ENCODE peak calls at places on chromosomes 13 and 19, in ten cellular contexts. B, R, E, I, M, Y, F, L, V and T are unnamed samples.

GRCh38 chr19:50817941-50818858 is 5.4 kb downstream of the KLK1 start:
- DNase-seq in F (peak), V (no peak), E (no peak), Y (no peak), L (peak), R (peak), I (peak), B (no peak), M (no peak), T (peak)

GRCh38 chr13:113005997-113006396 is 37.0 kb downstream of the MCF2L start:
- DNase-seq in L (no peak), I (no peak), B (no peak), E (no peak), V (no peak), Y (no peak), M (no peak), R (no peak), F (no peak), T (no peak)

GRCh38 chr13:72541674-72542073 is 185.8 kb downstream of the MZT1 start:
- DNase-seq in E (no peak), I (no peak), L (no peak), R (no peak), F (no peak), V (no peak), B (no peak), M (no peak), Y (peak), T (no peak)

GRCh38 chr13:73702419-73703071 is 431.7 kb downstream of the KLF12 start:
- DNase-seq in L (no peak), V (no peak), F (no peak), M (no peak), Y (peak), B (no peak), I (no peak), E (no peak), R (no peak), T (no peak)

GRCh38 chr19:6211632-6212402 is 68.0 kb downstream of the MLLT1 start:
- DNase-seq in V (no peak), I (no peak), R (no peak), F (no peak), Y (no peak), E (no peak), L (no peak), B (no peak), M (peak), T (no peak)

GRCh38 chr19:15432629-15433518 is 14.1 kb upstream of the AKAP8L start:
- DNase-seq in L (peak), F (peak), Y (peak), R (peak), V (peak), I (peak), E (peak), B (peak), M (peak), T (peak)

GRCh38 chr13:98879965-98880364 is 97.9 kb downstream of the DOCK9 start:
- DNase-seq in I (no peak), R (no peak), Y (no peak), L (no peak), F (no peak), M (no peak), B (no peak), V (no peak), E (no peak), T (no peak)

GRCh38 chr13:99690426-99691189 is 189.3 kb downstream of the TM9SF2 start:
- DNase-seq in F (no peak), B (no peak), M (no peak), V (no peak), Y (no peak), E (no peak), L (no peak), I (no peak), R (no peak), T (no peak)

GRCh38 chr19:1471514-1472107 is 7.4 kb downstream of the C19orf25 start:
- DNase-seq in R (no peak), I (no peak), F (no peak), B (no peak), E (no peak), Y (no peak), V (no peak), L (no peak), M (no peak), T (no peak)

GRCh38 chr19:51690359-51691121 is 2.6 kb upstream of the SPACA6 start:
- DNase-seq in V (peak), B (peak), E (no peak), F (peak), Y (no peak), L (peak), M (peak), R (peak), I (peak), T (peak)

GRCh38 chr19:27964165-27964564 is 1248.8 kb downstream of the UQCRFS1 start:
- DNase-seq in Y (no peak), M (no peak), I (peak), V (no peak), R (no peak), B (no peak), L (no peak), E (no peak), F (no peak), T (no peak)

GRCh38 chr13:46160474-46161066 is 21.4 kb downstream of the LCP1 start:
- DNase-seq in Y (peak), R (no peak), E (peak), M (no peak), V (peak), I (peak), B (peak), F (no peak), L (peak), T (peak)

GRCh38 chr19:55248704-55249103 is 10.1 kb downstream of the PPP6R1 start:
- DNase-seq in B (no peak), Y (no peak), L (no peak), V (no peak), F (no peak), E (no peak), M (no peak), I (no peak), R (no peak), T (no peak)

GRCh38 chr13:41637578-41637977 is 180.2 kb downstream of the RGCC start:
- DNase-seq in F (no peak), L (no peak), I (no peak), V (peak), B (no peak), E (no peak), Y (no peak), M (no peak), R (no peak), T (no peak)

GRCh38 chr19:40457953-40458596 is 7.5 kb downstream of the BLVRB start:
- DNase-seq in I (no peak), L (no peak), E (no peak), R (no peak), F (no peak), Y (no peak), M (no peak), V (no peak), B (no peak), T (no peak)

GRCh38 chr13:109869312-109870237 is 83.2 kb upstream of the IRS2 start:
- DNase-seq in M (peak), R (peak), V (peak), F (peak), B (peak), E (peak), I (peak), L (peak), Y (peak), T (no peak)

GRCh38 chr13:53151692-53152421 is 123.2 kb downstream of the OLFM4 start:
- DNase-seq in V (peak), E (no peak), I (peak), R (peak), L (no peak), B (no peak), Y (peak), F (peak), M (no peak), T (peak)

GRCh38 chr13:30985637-30986205 is 53.3 kb downstream of the TEX26 start:
- DNase-seq in R (no peak), V (peak), E (peak), M (no peak), Y (peak), F (no peak), B (no peak), L (peak), I (peak), T (no peak)

GRCh38 chr13:58085819-58086218 is 454.3 kb downstream of the PCDH17 start:
- DNase-seq in M (no peak), I (no peak), Y (no peak), B (no peak), L (no peak), F (no peak), E (no peak), R (no peak), V (no peak), T (no peak)

GRCh38 chr19:34261335-34262109 is 7.2 kb downstream of the GARRE1 start:
- DNase-seq in F (no peak), R (no peak), L (no peak), E (no peak), I (no peak), M (no peak), B (no peak), V (no peak), Y (no peak), T (no peak)

GRCh38 chr19:35247526-35248309 is 1.1 kb upstream of the LSR start:
- DNase-seq in L (no peak), B (no peak), R (peak), Y (peak), I (no peak), M (peak), F (peak), V (no peak), E (no peak), T (peak)

GRCh38 chr13:28751210-28751935 is 32.6 kb upstream of the SLC46A3 start:
- DNase-seq in I (peak), M (no peak), R (no peak), F (no peak), B (no peak), V (peak), Y (no peak), L (no peak), E (no peak), T (no peak)

GRCh38 chr13:52644108-52644507 is 1.9 kb downstream of the HNRNPA1L2 start:
- DNase-seq in F (no peak), R (no peak), E (no peak), B (no peak), V (peak), M (no peak), L (peak), Y (peak), I (no peak), T (no peak)

GRCh38 chr19:46435009-46435408 is 6.3 kb upstream of the PNMA8C start:
- DNase-seq in M (no peak), R (no peak), I (no peak), L (no peak), E (no peak), F (no peak), Y (no peak), V (no peak), B (no peak), T (no peak)

GRCh38 chr13:47241446-47241845 is 344.6 kb upstream of the HTR2A start:
- DNase-seq in V (no peak), Y (no peak), L (no peak), M (no peak), I (no peak), B (no peak), R (no peak), E (no peak), F (peak), T (no peak)

GRCh38 chr13:23467048-23467931 is 33.8 kb upstream of the SACS start:
- DNase-seq in V (peak), L (peak), R (no peak), M (no peak), I (no peak), E (peak), Y (no peak), B (no peak), F (no peak), T (no peak)

GRCh38 chr19:30799854-30800755 is 427.9 kb downstream of the ZNF536 start:
- DNase-seq in Y (peak), M (peak), R (peak), F (peak), E (no peak), I (peak), V (peak), B (peak), L (no peak), T (peak)
- TF ChIP-seq CTCF in Y (peak), M (peak), R (peak), F (peak), E (peak), I (peak), V (peak), B (peak), L (peak), T (peak)

DNA sequence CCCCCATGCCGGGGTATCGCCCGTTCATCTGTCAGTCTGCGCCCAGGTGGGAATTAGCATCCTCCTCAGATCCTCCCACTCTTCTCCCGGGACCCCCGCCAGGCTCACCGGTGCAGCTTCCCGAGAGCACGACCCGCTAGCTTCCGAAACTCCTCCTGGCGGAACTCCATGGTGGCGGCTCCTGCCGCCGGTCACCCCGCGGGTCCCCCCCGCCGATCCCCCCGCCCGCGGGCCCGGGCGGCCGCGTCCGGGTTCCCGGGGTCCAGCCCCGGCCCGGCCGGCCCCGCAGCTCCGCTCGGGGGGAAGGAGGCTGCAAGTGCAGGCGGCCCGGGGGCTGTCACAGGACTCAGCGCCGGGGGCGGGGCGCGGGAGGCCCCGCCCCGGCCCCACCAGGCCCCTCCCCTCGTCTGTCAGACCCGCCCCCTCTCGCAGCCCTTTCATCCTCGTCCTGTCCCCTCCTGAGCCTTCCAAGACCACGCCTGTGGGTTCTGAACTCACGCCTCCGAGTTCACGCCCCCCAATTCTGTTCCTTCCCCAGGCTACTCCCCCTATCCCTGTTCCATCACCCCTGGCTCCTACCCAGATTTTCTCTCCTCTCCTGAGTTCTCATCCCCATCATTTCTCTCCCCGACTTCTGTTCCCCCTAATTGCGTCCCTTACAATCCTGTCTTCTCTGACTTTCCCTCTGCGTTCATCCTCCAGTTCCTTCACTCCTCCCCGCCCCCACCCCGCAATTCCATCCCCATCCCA is at the start of gene SLC17A7:
- DNase-seq in L (no peak), V (no peak), E (no peak), F (peak), R (peak), M (no peak), B (peak), I (no peak), Y (peak), T (peak)
- TF ChIP-seq CTCF in L (no peak), V (no peak), E (no peak), F (no peak), R (no peak), M (no peak), B (no peak), I (no peak), Y (no peak), T (no peak)

GRCh38 chr19:18588611-18589379 is at the start of gene REX1BD:
- DNase-seq in B (peak), M (peak), F (peak), V (peak), I (peak), E (no peak), Y (peak), L (peak), R (peak), T (peak)

GRCh38 chr19:18591735-18592385 is 3.3 kb downstream of the REX1BD start:
- DNase-seq in L (peak), F (no peak), Y (no peak), V (peak), E (no peak), M (no peak), B (no peak), R (no peak), I (no peak), T (no peak)

GRCh38 chr19:18587962-18588610 is 512 bp upstream of the REX1BD start:
- DNase-seq in R (no peak), I (no peak), B (no peak), Y (no peak), F (no peak), E (no peak), L (no peak), M (no peak), V (no peak), T (no peak)

GRCh38 chr19:18589380-18590272 is 1.0 kb downstream of the REX1BD start:
- DNase-seq in V (peak), E (no peak), M (peak), Y (peak), F (peak), R (peak), B (peak), I (peak), L (peak), T (peak)

DNA sequence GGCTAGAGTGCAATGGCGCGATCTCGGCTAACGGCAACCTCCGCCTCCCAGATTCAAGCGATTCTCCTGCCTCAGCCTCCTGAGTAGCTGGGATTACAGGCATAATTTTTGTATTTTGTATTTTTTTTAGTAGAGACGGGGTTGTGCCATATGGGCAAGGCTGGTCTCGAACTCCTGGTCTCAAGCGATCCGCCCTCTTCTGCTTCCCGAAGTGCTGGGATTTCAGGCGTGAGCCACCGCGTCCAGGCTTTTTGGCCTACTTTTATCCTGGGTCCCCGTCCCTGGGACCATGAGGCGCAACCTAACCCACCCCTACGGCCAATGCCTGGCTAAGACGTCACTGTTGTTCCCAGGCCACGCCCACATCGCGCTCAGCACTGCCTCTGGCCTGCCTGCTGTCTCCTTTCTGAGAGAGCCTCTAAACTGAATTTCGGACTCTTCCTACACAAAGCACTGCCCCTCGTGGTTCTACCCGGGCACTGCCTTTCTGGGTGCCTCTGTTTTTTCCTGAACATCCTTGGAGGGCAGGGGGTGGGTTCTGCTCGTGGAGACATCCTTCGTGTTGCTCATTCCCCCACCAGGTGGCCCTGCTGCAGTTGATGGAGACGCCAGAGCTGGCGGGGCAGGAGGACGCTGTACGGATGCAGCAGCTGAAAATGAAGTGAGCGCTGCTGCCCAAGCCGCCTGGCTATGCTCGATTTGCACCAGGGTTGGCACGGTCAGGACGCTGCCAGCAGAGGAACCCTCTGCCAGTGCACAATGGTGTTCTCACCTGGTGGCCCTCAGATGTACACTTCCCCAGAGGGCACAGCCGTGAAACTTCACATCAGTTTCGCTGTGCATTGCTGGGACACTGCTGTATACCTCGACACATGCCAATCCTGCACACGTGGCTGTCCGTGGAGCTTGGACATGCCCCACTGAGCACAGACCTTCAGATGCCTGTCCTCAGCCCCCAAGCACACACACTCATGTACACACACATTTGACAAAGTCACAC is 2.0 kb downstream of the REX1BD start:
- DNase-seq in B (peak), I (peak), E (no peak), L (no peak), F (peak), M (no peak), Y (peak), V (peak), R (no peak), T (peak)
- TF ChIP-seq CTCF in B (peak), I (peak), E (peak), L (no peak), F (peak), M (no peak), Y (peak), V (peak), R (no peak), T (peak)

DNA sequence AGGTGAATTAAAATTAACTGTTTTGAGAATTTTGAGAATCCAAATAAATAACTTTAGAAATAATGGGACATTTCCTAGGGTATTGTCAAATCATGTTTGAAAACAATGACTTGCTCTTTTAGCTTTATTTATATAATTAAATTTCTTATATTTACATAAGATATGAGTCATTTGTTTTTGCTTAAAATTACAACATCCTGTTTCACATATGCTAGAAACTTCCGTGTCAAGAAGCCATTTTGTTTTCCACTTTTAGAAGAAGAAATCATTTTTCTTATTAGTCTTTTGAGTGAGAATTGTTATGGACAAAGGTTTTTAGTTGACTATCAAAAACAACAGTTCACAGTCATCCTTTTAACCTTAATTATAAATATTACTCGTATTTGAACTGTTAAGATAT is 48.2 kb downstream of the DPY19L3 start:
- DNase-seq in F (no peak), V (peak), M (no peak), B (no peak), R (no peak), I (peak), Y (no peak), E (no peak), L (peak), T (no peak)
- TF ChIP-seq CTCF in F (no peak), V (no peak), M (no peak), B (no peak), R (no peak), I (no peak), Y (no peak), E (no peak), L (no peak), T (no peak)

GRCh38 chr19:13058951-13059660 is 43.6 kb downstream of the LYL1 start:
- DNase-seq in F (no peak), M (no peak), Y (no peak), L (no peak), V (no peak), R (no peak), B (no peak), E (no peak), I (no peak), T (no peak)
- TF ChIP-seq CTCF in F (no peak), M (no peak), Y (no peak), L (no peak), V (peak), R (no peak), B (no peak), E (no peak), I (peak), T (no peak)

GRCh38 chr13:35826626-35827254 is 304.4 kb downstream of the DCLK1 start:
- DNase-seq in F (peak), B (no peak), L (no peak), I (no peak), R (no peak), M (no peak), Y (no peak), V (no peak), E (no peak), T (no peak)
- TF ChIP-seq CTCF in F (peak), B (no peak), L (no peak), I (peak), R (no peak), M (no peak), Y (no peak), V (no peak), E (peak), T (no peak)

GRCh38 chr19:19746286-19747213 is 13.6 kb upstream of the ZNF14 start:
- DNase-seq in M (no peak), F (peak), Y (no peak), I (no peak), E (no peak), L (no peak), B (no peak), V (no peak), R (no peak), T (no peak)
- TF ChIP-seq CTCF in M (no peak), F (peak), Y (no peak), I (no peak), E (no peak), L (no peak), B (no peak), V (no peak), R (no peak), T (no peak)